ENCODE peak calls at places on chromosomes 16 and 17, in six cellular contexts. L, D, K, G, N and R are unnamed samples.

GRCh38 chr16:364595-365491 is 5.5 kb downstream of the MRPL28 start:
- DNase-seq in D (no peak), G (no peak), N (no peak), K (no peak), L (no peak), R (peak)

GRCh38 chr17:33751702-33752065 is 458.6 kb upstream of the ASIC2 start:
- DNase-seq in D (no peak), G (no peak), N (no peak), L (no peak), K (no peak), R (no peak)

GRCh38 chr17:56297142-56297541 is 143.9 kb downstream of the ANKFN1 start:
- DNase-seq in D (no peak), G (no peak), L (no peak), K (no peak), N (no peak), R (no peak)

GRCh38 chr17:73293480-73293911 is 18.3 kb downstream of the CDC42EP4 start:
- DNase-seq in K (no peak), D (no peak), G (no peak), L (peak), N (peak), R (no peak)

GRCh38 chr16:1823821-1824220 is 2.8 kb downstream of the HAGH start:
- DNase-seq in D (no peak), K (peak), L (peak), N (peak), G (no peak), R (peak)

GRCh38 chr17:2108170-2108569 is 53.3 kb downstream of the HIC1 start:
- DNase-seq in G (no peak), D (no peak), L (no peak), K (no peak), N (no peak), R (no peak)

GRCh38 chr16:57277586-57277985 is 6.9 kb downstream of the PLLP start:
- DNase-seq in D (no peak), G (no peak), N (no peak), K (peak), L (no peak), R (peak)

GRCh38 chr17:59641799-59642484 is 22.2 kb downstream of the CLTC start:
- DNase-seq in G (no peak), L (no peak), K (no peak), N (no peak), D (no peak), R (no peak)

GRCh38 chr17:33169580-33170285 is 123.4 kb downstream of the ASIC2 start:
- DNase-seq in K (no peak), L (no peak), D (no peak), N (no peak), G (no peak), R (no peak)

GRCh38 chr17:64218066-64218465 is 45.0 kb downstream of the TEX2 start:
- DNase-seq in D (no peak), G (no peak), L (no peak), N (no peak), K (no peak), R (no peak)

GRCh38 chr17:60720763-60721531 is 43.3 kb downstream of the BCAS3 start:
- DNase-seq in D (no peak), G (peak), K (peak), L (peak), N (peak), R (peak)

GRCh38 chr16:77434022-77434364 is 841 bp downstream of the ADAMTS18 start:
- DNase-seq in D (no peak), K (no peak), N (no peak), G (no peak), L (no peak), R (no peak)

GRCh38 chr16:87465306-87465705 is 27.5 kb downstream of the ZCCHC14 start:
- DNase-seq in G (peak), D (peak), N (peak), L (peak), K (peak), R (peak)

GRCh38 chr16:30658731-30659506 is 688 bp downstream of the FBRS start:
- DNase-seq in N (peak), D (peak), K (peak), L (peak), G (peak), R (peak)

GRCh38 chr16:23903001-23903414 is 67.2 kb downstream of the PRKCB start:
- DNase-seq in D (no peak), G (no peak), K (no peak), L (no peak), N (no peak), R (no peak)

GRCh38 chr17:17994271-17994670 is 21.6 kb downstream of the DRC3 start:
- DNase-seq in G (no peak), N (no peak), D (peak), K (no peak), L (peak), R (peak)

GRCh38 chr17:39578272-39578671 is 29.4 kb downstream of the NEUROD2 start:
- DNase-seq in K (no peak), N (no peak), D (no peak), L (no peak), G (no peak), R (no peak)

GRCh38 chr17:5592382-5592781 is 8.1 kb upstream of the NLRP1 start:
- DNase-seq in L (no peak), K (no peak), G (no peak), D (no peak), N (no peak), R (peak)

GRCh38 chr17:81865733-81866439 is 5.3 kb downstream of the ARHGDIA start:
- DNase-seq in G (no peak), L (peak), N (peak), K (no peak), D (peak), R (no peak)

GRCh38 chr17:36920032-36921000 is 17.0 kb upstream of the LHX1 start:
- DNase-seq in G (no peak), N (no peak), L (no peak), K (peak), D (no peak), R (no peak)

GRCh38 chr17:43962479-43962878 is 8.7 kb upstream of the PYY start:
- DNase-seq in L (no peak), G (no peak), D (no peak), N (no peak), K (no peak), R (no peak)

GRCh38 chr17:57221366-57222350 is 34.7 kb upstream of the MSI2 start:
- DNase-seq in G (no peak), K (no peak), N (no peak), D (no peak), L (no peak), R (no peak)

GRCh38 chr17:82005701-82006348 is 16.9 kb downstream of the CENPX start:
- DNase-seq in N (no peak), G (no peak), K (no peak), L (no peak), D (no peak), R (no peak)

GRCh38 chr16:24801761-24802302 is 43.9 kb upstream of the SLC5A11 start:
- DNase-seq in D (no peak), G (no peak), N (no peak), K (no peak), L (no peak), R (no peak)

GRCh38 chr17:2373179-2373578 is 27.7 kb downstream of the MNT start:
- DNase-seq in G (no peak), N (no peak), K (no peak), L (no peak), D (no peak), R (no peak)

GRCh38 chr17:75615301-75615700 is 17.9 kb upstream of the SMIM5 start:
- DNase-seq in L (no peak), K (no peak), G (no peak), D (no peak), N (no peak), R (no peak)

GRCh38 chr16:66487580-66488235 is 60.6 kb downstream of the BEAN1 start:
- DNase-seq in N (peak), D (peak), K (no peak), L (no peak), G (no peak), R (no peak)

GRCh38 chr16:19179890-19180490 is 11.9 kb downstream of the SYT17 start:
- DNase-seq in K (peak), N (peak), L (peak), G (peak), D (no peak), R (peak)

GRCh38 chr17:31131299-31131698 is 36.5 kb downstream of the NF1 start:
- DNase-seq in N (no peak), G (no peak), K (no peak), L (no peak), D (no peak), R (no peak)

GRCh38 chr17:47844814-47845453 is 3.9 kb upstream of the SCRN2 start:
- DNase-seq in K (peak), N (no peak), D (no peak), L (no peak), G (no peak), R (no peak)

GRCh38 chr17:74892013-74892841 is 1.2 kb downstream of the FADS6 start:
- DNase-seq in L (no peak), G (no peak), K (peak), D (no peak), N (no peak), R (no peak)

GRCh38 chr16:89562939-89563338 is 2.5 kb downstream of the RPL13 start:
- DNase-seq in K (no peak), D (no peak), L (no peak), N (no peak), G (no peak), R (no peak)

GRCh38 chr16:89560413-89561194 is at the start of gene RPL13:
- DNase-seq in G (peak), L (peak), K (peak), D (peak), N (peak), R (peak)

GRCh38 chr16:89563639-89564392 is 3.3 kb downstream of the RPL13 start:
- DNase-seq in G (no peak), L (no peak), K (no peak), D (no peak), N (no peak), R (no peak)

GRCh38 chr16:89561195-89562026 is 929 bp downstream of the RPL13 start:
- DNase-seq in D (no peak), G (no peak), N (no peak), L (no peak), K (no peak), R (peak)

GRCh38 chr16:89562027-89562599 is 1.6 kb downstream of the RPL13 start:
- DNase-seq in K (no peak), D (no peak), G (no peak), L (no peak), N (no peak), R (no peak)
- TF ChIP-seq POLR2A in K (no peak), D (no peak), G (no peak), L (no peak), N (no peak), R (no peak)

GRCh38 chr17:8912060-8912981 is 44.8 kb upstream of the PIK3R6 start:
- DNase-seq in D (no peak), G (no peak), L (no peak), K (no peak), N (no peak), R (no peak)
- TF ChIP-seq POLR2A in D (no peak), G (no peak), L (no peak), K (no peak), N (no peak), R (no peak)

DNA sequence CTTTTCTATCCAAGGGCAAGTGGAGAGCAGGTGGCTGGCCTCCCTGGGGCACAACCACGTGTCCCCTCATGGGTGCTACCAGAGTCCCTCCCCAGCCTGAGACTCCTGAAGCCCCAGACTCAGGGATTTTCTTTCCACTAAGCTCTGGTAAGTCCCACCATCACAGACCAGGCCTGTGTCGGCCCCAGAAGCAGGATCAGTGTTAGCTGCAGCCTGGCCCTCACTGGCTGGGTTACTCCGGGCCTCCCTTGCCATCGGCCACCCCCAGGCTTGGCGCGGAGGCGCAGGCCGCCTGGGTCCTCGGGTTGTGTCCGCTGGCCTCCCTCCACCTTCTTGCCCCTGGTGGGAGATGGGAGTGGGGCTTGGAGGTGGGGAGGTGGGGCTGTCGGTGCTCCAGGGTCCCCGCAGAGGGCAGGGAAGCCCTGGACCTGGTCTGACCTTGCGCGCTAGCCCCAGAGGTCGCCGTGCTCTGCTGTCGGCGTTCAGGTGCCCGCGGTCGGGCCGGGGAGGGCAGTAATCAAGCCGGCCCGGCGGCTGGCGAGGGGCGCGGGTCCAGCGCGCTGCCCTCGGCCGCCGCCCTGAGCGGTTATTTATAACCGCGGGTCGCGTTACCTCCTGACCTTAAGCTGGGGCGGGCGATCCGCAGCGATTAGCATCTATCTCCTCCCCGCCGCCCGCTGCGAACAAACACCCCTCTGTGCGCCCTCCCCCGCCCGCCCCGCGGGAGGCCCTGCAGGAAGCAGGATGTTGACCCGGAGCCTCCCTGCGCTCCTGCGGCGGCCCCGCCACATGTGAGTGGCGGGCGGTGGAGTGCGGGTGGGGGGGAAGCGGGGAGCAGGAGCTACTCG is 78.1 kb upstream of the TOB1 start:
- DNase-seq in N (peak), L (peak), K (peak), D (peak), G (peak), R (peak)
- TF ChIP-seq POLR2A in N (peak), L (no peak), K (no peak), D (no peak), G (peak), R (peak)

GRCh38 chr17:78253946-78254672 is 22.7 kb downstream of the TMEM235 start:
- DNase-seq in L (peak), K (peak), N (peak), D (peak), G (peak), R (peak)
- TF ChIP-seq POLR2A in L (no peak), K (peak), N (peak), D (no peak), G (peak), R (no peak)